ENCODE peak calls at places on chromosomes 3 and 15, in six cellular contexts. B, S, I, P, G and T are unnamed samples.

GRCh38 chr15:42149493-42150245 is 6.8 kb downstream of the PLA2G4F start:
- DNase-seq in B (no peak), I (no peak), P (peak), G (no peak), S (no peak), T (no peak)

GRCh38 chr3:53941174-53941573 is 49.5 kb upstream of the SELENOK start:
- DNase-seq in G (no peak), B (peak), S (no peak), I (no peak), P (no peak), T (no peak)

GRCh38 chr15:91867581-91868026 is 14.1 kb downstream of the SLCO3A1 start:
- DNase-seq in P (peak), S (peak), G (peak), B (peak), I (no peak), T (peak)

GRCh38 chr3:15492847-15493360 is 28.6 kb downstream of the COLQ start:
- DNase-seq in S (no peak), I (no peak), G (no peak), P (no peak), B (no peak), T (no peak)

GRCh38 chr3:143358793-143359491 is 239.4 kb downstream of the CHST2 start:
- DNase-seq in B (no peak), P (no peak), I (no peak), S (no peak), G (no peak), T (no peak)

GRCh38 chr15:84973492-84974460 is 7.9 kb upstream of the PDE8A start:
- DNase-seq in P (no peak), S (no peak), B (peak), G (no peak), I (no peak), T (no peak)

GRCh38 chr3:160756907-160757623 is 1.0 kb downstream of the PPM1L start:
- DNase-seq in P (peak), S (no peak), G (peak), B (no peak), I (peak), T (peak)

GRCh38 chr15:99423186-99424130 is 142.3 kb upstream of the MEF2A start:
- DNase-seq in S (no peak), G (peak), P (no peak), I (no peak), B (no peak), T (peak)

GRCh38 chr15:78087944-78088772 is 4.2 kb upstream of the SH2D7 start:
- DNase-seq in P (no peak), G (peak), S (no peak), B (no peak), I (no peak), T (no peak)

GRCh38 chr3:31011383-31011782 is 116.9 kb upstream of the GADL1 start:
- DNase-seq in B (no peak), S (no peak), I (no peak), P (no peak), G (no peak), T (no peak)

GRCh38 chr3:72892870-72893269 is 5.0 kb downstream of the GXYLT2 start:
- DNase-seq in S (no peak), G (no peak), B (no peak), I (peak), P (peak), T (no peak)

GRCh38 chr15:66089049-66089448 is 164.5 kb downstream of the MEGF11 start:
- DNase-seq in G (peak), P (no peak), B (no peak), I (no peak), S (no peak), T (peak)

GRCh38 chr3:30656624-30657141 is 50.3 kb downstream of the TGFBR2 start:
- DNase-seq in I (no peak), P (no peak), S (no peak), G (no peak), B (no peak), T (no peak)

GRCh38 chr3:149390772-149391212 is 13.3 kb upstream of the TM4SF1 start:
- DNase-seq in G (no peak), P (no peak), S (no peak), B (peak), I (no peak), T (no peak)

GRCh38 chr3:156478931-156479330 is 76.0 kb downstream of the SSR3 start:
- DNase-seq in G (no peak), P (no peak), B (no peak), S (no peak), I (no peak), T (no peak)

GRCh38 chr3:63762180-63762579 is 56.9 kb upstream of the C3orf49 start:
- DNase-seq in G (no peak), B (peak), S (no peak), P (no peak), I (no peak), T (no peak)

GRCh38 chr15:91508633-91509032 is 344.9 kb upstream of the SLCO3A1 start:
- DNase-seq in P (no peak), G (no peak), S (no peak), I (no peak), B (peak), T (no peak)

GRCh38 chr15:78224024-78224413 is 10.3 kb downstream of the ACSBG1 start:
- DNase-seq in P (no peak), S (no peak), G (no peak), B (peak), I (no peak), T (no peak)

GRCh38 chr3:184341925-184342324 is 4.5 kb downstream of the FAM131A start:
- DNase-seq in G (no peak), I (no peak), S (no peak), B (no peak), P (no peak), T (peak)

GRCh38 chr3:197327701-197328100 is 29.3 kb upstream of the DLG1 start:
- DNase-seq in B (peak), P (no peak), G (no peak), I (no peak), S (no peak), T (no peak)

GRCh38 chr3:22257252-22257651 is 506.2 kb upstream of the ZNF385D start:
- DNase-seq in B (no peak), G (no peak), I (no peak), P (no peak), S (no peak), T (no peak)

GRCh38 chr15:66172339-66172980 is 81.1 kb downstream of the MEGF11 start:
- DNase-seq in P (no peak), G (no peak), S (no peak), I (no peak), B (no peak), T (no peak)

GRCh38 chr3:107938128-107938527 is 152.7 kb downstream of the CD47 start:
- DNase-seq in G (no peak), I (peak), P (peak), B (peak), S (no peak), T (no peak)

GRCh38 chr15:95410757-95411156 is 919.7 kb upstream of the NR2F2 start:
- DNase-seq in P (no peak), I (no peak), G (no peak), S (no peak), B (no peak), T (no peak)

GRCh38 chr3:86969500-86970189 is 21.3 kb downstream of the VGLL3 start:
- DNase-seq in G (no peak), B (peak), P (peak), I (peak), S (no peak), T (peak)

GRCh38 chr3:183182732-183183610 is 20.4 kb upstream of the LAMP3 start:
- DNase-seq in G (no peak), B (no peak), S (no peak), P (no peak), I (no peak), T (no peak)

GRCh38 chr3:62252614-62253147 is 120.7 kb downstream of the FEZF2 start:
- DNase-seq in S (no peak), G (no peak), I (no peak), B (peak), P (no peak), T (no peak)

GRCh38 chr3:43499256-43499655 is 122.6 kb downstream of the ANO10 start:
- DNase-seq in B (no peak), G (no peak), S (no peak), I (no peak), P (no peak), T (no peak)

GRCh38 chr3:43497905-43498365 is 123.9 kb downstream of the ANO10 start:
- DNase-seq in I (no peak), P (no peak), B (peak), S (no peak), G (no peak), T (peak)

GRCh38 chr3:43497405-43497804 is 124.4 kb downstream of the ANO10 start:
- DNase-seq in G (no peak), B (peak), I (peak), S (no peak), P (peak), T (no peak)

DNA sequence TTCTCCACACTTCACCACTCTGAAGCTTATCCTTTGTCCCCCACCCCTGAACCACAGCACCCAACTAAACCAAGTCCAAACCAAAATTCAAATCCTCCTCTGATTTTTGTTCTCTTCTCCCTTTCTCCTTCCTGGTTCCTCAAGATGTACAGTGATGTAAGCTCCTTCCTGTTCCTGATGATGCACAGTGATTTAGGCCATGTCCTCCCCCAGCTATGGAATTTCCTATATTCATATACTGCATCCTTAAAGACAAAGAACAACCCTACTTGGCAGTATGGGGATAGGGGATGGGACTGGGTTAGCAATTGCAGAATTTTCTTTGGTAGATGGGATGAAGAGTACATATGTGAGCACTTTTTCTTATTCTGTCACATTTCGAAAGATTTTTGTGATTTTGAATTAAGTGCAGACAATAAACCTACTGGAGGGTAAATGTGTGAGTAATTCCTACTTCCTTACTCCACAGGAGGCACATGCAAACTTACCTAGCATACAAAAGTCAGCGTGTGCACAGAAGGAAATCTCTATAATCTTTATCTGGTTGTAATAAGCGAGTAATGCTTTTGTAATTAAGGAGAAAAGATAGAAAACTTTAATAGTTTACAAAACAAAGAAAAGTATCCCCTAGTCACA is 125.0 kb downstream of the ANO10 start:
- DNase-seq in S (no peak), B (peak), P (no peak), G (no peak), I (no peak), T (no peak)
- H3K27ac ChIP-seq in S (no peak), B (peak), P (no peak), G (no peak), I (peak), T (no peak)

GRCh38 chr3:196288141-196288460 is 575 bp upstream of the PCYT1A start:
- DNase-seq in G (no peak), S (peak), P (no peak), I (no peak), B (peak), T (no peak)
- H3K4me3 ChIP-seq in G (peak), S (peak), P (peak), I (peak), B (peak), T (peak)

GRCh38 chr15:53447053-53447574 is 312.3 kb downstream of the WDR72 start:
- DNase-seq in B (no peak), S (no peak), P (no peak), I (no peak), G (no peak), T (no peak)

GRCh38 chr15:53445531-53445930 is 313.9 kb downstream of the WDR72 start:
- DNase-seq in G (no peak), S (no peak), B (no peak), P (no peak), I (no peak), T (no peak)

GRCh38 chr15:53446376-53446775 is 313.1 kb downstream of the WDR72 start:
- DNase-seq in G (no peak), S (no peak), B (no peak), P (no peak), I (no peak), T (no peak)

GRCh38 chr15:53448215-53449001 is 311.1 kb downstream of the WDR72 start:
- DNase-seq in S (no peak), B (no peak), G (no peak), I (peak), P (no peak), T (no peak)

DNA sequence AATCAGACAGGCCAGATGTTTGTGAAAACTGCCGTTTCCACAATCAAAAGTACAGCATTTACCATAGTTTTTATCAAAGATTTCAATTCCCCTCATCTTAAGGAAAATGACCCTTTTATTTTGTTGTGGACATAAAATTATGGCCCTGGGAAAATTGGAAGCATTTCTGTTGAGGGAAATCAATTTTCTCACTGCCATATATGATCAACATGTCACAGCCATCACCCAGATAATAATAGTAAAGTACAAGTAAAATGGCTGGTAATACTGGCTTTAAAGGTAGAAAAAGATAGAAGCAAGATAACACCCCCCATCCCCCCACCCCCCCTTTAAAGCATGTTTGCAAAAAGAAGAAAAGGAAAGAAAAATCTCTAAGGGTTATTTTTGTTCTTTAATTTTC is 311.7 kb downstream of the WDR72 start:
- DNase-seq in I (no peak), S (no peak), P (no peak), B (no peak), G (no peak), T (no peak)
- H3K27ac ChIP-seq in I (no peak), S (no peak), P (no peak), B (no peak), G (no peak), T (no peak)

GRCh38 chr15:81763304-81763703 is 282.5 kb downstream of the MEX3B start:
- DNase-seq in G (no peak), B (no peak), I (no peak), S (no peak), P (no peak), T (no peak)
- H3K4me3 ChIP-seq in G (no peak), B (no peak), I (no peak), S (no peak), P (no peak), T (no peak)

GRCh38 chr3:194690501-194691372 is 5.1 kb downstream of the FAM43A start:
- DNase-seq in P (no peak), B (no peak), S (no peak), I (no peak), G (no peak), T (no peak)
- H3K27ac ChIP-seq in P (no peak), B (no peak), S (peak), I (no peak), G (no peak), T (no peak)

GRCh38 chr3:105823149-105823866 is 45.5 kb downstream of the CBLB start:
- DNase-seq in I (no peak), S (peak), P (no peak), B (peak), G (no peak), T (no peak)
- H3K4me3 ChIP-seq in I (no peak), S (no peak), P (no peak), B (no peak), G (no peak), T (no peak)

GRCh38 chr15:59349715-59350420 is 22.8 kb downstream of the MYO1E start:
- DNase-seq in B (peak), I (no peak), P (peak), S (peak), G (no peak), T (no peak)
- H3K27ac ChIP-seq in B (peak), I (no peak), P (peak), S (peak), G (peak), T (no peak)

GRCh38 chr3:186787642-186788481 is 4.5 kb downstream of the EIF4A2 start:
- DNase-seq in I (no peak), G (no peak), P (no peak), S (no peak), B (peak), T (no peak)
- H3K4me3 ChIP-seq in I (peak), G (no peak), P (peak), S (peak), B (peak), T (no peak)

GRCh38 chr3:195094211-195094921 is 176.6 kb downstream of the XXYLT1 start:
- DNase-seq in I (no peak), S (no peak), B (no peak), P (peak), G (no peak), T (peak)

GRCh38 chr3:195096053-195096452 is 174.9 kb downstream of the XXYLT1 start:
- DNase-seq in G (no peak), B (no peak), I (no peak), S (no peak), P (no peak), T (no peak)

GRCh38 chr3:195095035-195095703 is 175.8 kb downstream of the XXYLT1 start:
- DNase-seq in B (no peak), I (no peak), P (no peak), G (no peak), S (no peak), T (peak)

GRCh38 chr3:195095704-195096036 is 175.3 kb downstream of the XXYLT1 start:
- DNase-seq in B (peak), G (no peak), P (no peak), I (no peak), S (no peak), T (no peak)

DNA sequence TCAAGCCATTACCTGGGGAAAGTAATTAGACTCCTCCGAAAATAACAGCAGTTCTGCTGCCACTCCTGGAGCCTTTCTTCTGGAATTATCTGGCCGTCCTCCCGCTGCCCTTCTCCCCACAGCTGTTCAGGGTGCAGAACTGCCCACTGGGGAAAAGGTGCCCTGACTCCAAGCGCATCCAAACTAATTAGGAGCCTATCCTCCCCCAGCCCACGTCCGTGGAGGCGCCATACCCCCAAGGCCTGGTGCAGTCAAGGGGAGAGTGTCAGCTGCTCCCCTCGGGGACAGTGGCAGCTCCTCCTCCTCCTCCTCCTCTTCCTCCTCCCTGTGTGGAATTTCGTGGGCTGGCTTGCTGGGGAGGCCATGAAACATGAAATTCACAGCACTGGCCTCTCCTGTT is 177.2 kb downstream of the XXYLT1 start:
- DNase-seq in G (no peak), B (no peak), S (no peak), P (no peak), I (no peak), T (peak)
- H3K27ac ChIP-seq in G (no peak), B (no peak), S (no peak), P (no peak), I (no peak), T (no peak)

DNA sequence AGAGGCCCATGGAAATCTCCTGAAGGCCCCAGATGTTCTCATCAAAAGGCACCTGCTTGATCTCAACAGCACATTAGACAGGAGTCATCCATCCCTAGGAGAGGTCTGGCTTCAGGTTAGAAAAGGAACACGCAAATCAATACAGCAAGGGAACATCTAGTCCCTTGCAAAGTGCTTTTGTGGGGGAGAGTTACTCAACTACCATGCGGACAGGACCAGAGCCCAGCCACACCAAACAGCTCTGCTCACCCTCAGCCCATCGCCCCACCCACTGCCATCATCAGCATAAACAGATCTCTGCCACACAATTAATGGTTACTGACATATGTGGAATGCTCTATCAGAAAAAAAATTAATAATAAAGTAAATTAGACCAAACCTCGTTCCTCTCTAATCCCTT is 85.6 kb downstream of the MYLK start:
- DNase-seq in P (no peak), I (no peak), B (no peak), G (no peak), S (no peak), T (no peak)
- H3K4me3 ChIP-seq in P (no peak), I (no peak), B (no peak), G (no peak), S (no peak), T (no peak)